ENCODE peak calls at places on chromosome 11, in eight cellular contexts. R is ACHN; H is BE2C; G is stimulated activated CD4-positive, alpha-beta T cell treated with anti-CD3 and anti-CD28 coated beads, Interleukin-12 subunit alpha, Interleukin-12 subunit beta, amount 100 ng/mL, for 4 hours; W is epithelial cell of esophagus; V is CD4-positive, CD25-positive, alpha-beta regulatory T cell; M is iris pigment epithelial cell; Z is adrenal gland. P is an unnamed sample.

GRCh38 chr11:78420796-78421209 is 3.2 kb upstream of the GAB2 start:
- DNase-seq in R (no peak), H (peak), G (peak), W (peak), V (no peak), M (peak), Z (peak), P (peak)

GRCh38 chr11:133660202-133660568 is 127.9 kb upstream of the OPCML start:
- DNase-seq in R (no peak), H (no peak), G (no peak), W (no peak), V (no peak), M (no peak), Z (no peak), P (no peak)

GRCh38 chr11:120773501-120774031 is 250.3 kb upstream of the TBCEL start:
- DNase-seq in R (no peak), H (no peak), G (no peak), W (peak), V (no peak), M (no peak), Z (no peak), P (no peak)

GRCh38 chr11:1939006-1939626 is 8.0 kb upstream of the MRPL23 start:
- DNase-seq in R (no peak), H (peak), G (no peak), W (no peak), V (peak), M (peak), Z (no peak), P (peak)

GRCh38 chr11:10413268-10413667 is 41.8 kb upstream of the AMPD3 start:
- DNase-seq in R (peak), H (peak), G (peak), W (peak), V (peak), M (peak), Z (no peak), P (peak)

GRCh38 chr11:109547356-109548027 is 125.5 kb downstream of the C11orf87 start:
- DNase-seq in R (peak), H (no peak), G (no peak), W (peak), V (no peak), M (peak), Z (no peak), P (no peak)

GRCh38 chr11:123696183-123696582 is 41.8 kb upstream of the SCN3B start:
- DNase-seq in R (no peak), H (no peak), G (no peak), W (peak), V (no peak), M (peak), Z (no peak), P (no peak)

GRCh38 chr11:61814958-61815789 is 1.6 kb downstream of the FADS1 start:
- DNase-seq in R (peak), H (peak), G (peak), W (peak), V (no peak), M (peak), Z (peak), P (peak)

GRCh38 chr11:69630009-69630870 is 10.7 kb upstream of the CCND1 start:
- DNase-seq in R (no peak), H (peak), G (no peak), W (no peak), V (no peak), M (no peak), Z (no peak), P (no peak)

GRCh38 chr11:75553182-75553581 is 8.9 kb upstream of the SERPINH1 start:
- DNase-seq in R (no peak), H (no peak), G (no peak), W (no peak), V (no peak), M (no peak), Z (no peak), P (no peak)

GRCh38 chr11:69204246-69205124 is 48.8 kb downstream of the SMIM38 start:
- DNase-seq in R (no peak), H (no peak), G (no peak), W (no peak), V (no peak), M (no peak), Z (no peak), P (no peak)

GRCh38 chr11:15526859-15527450 is 412.2 kb downstream of the INSC start:
- DNase-seq in R (no peak), H (no peak), G (no peak), W (no peak), V (no peak), M (no peak), Z (no peak), P (no peak)

GRCh38 chr11:65384301-65384889 is 1.9 kb upstream of the SLC25A45 start:
- DNase-seq in R (no peak), H (no peak), G (no peak), W (no peak), V (no peak), M (peak), Z (peak), P (no peak)

GRCh38 chr11:44726278-44727113 is at the start of gene TSPAN18:
- DNase-seq in R (no peak), H (peak), G (peak), W (no peak), V (peak), M (no peak), Z (peak), P (peak)

GRCh38 chr11:65613091-65613928 is 711 bp downstream of the MAP3K11 start:
- DNase-seq in R (peak), H (no peak), G (peak), W (no peak), V (no peak), M (no peak), Z (no peak), P (no peak)

GRCh38 chr11:9461760-9462134 is 935 bp downstream of the ZNF143 start:
- DNase-seq in R (peak), H (no peak), G (no peak), W (peak), V (no peak), M (peak), Z (no peak), P (peak)

GRCh38 chr11:69950120-69950519 is 128.0 kb upstream of the ANO1 start:
- DNase-seq in R (no peak), H (peak), G (no peak), W (peak), V (no peak), M (peak), Z (no peak), P (no peak)

GRCh38 chr11:66768088-66768521 is 39.1 kb upstream of the SPTBN2 start:
- DNase-seq in R (peak), H (no peak), G (no peak), W (peak), V (no peak), M (peak), Z (no peak), P (no peak)

GRCh38 chr11:56750190-56750589 is 1.7 kb upstream of the OR9G4 start:
- DNase-seq in R (no peak), H (no peak), G (no peak), W (no peak), V (no peak), M (no peak), Z (no peak), P (no peak)

GRCh38 chr11:122248939-122249338 is 132.9 kb upstream of the BLID start:
- DNase-seq in R (no peak), H (no peak), G (no peak), W (peak), V (no peak), M (no peak), Z (no peak), P (no peak)

GRCh38 chr11:117315285-117316196 is 515 bp downstream of the BACE1 start:
- DNase-seq in R (no peak), H (peak), G (peak), W (no peak), V (peak), M (no peak), Z (no peak), P (no peak)

GRCh38 chr11:13333456-13333957 is 55.9 kb downstream of the BMAL1 start:
- DNase-seq in R (peak), H (no peak), G (no peak), W (peak), V (no peak), M (no peak), Z (no peak), P (no peak)

P was measured in SK-N-DZ.